ENCODE peak calls at places on chromosomes 13 and 19, in six cellular contexts. G, Z, W, O, F and P are unnamed samples.

GRCh38 chr19:31546561-31546960 is 197.3 kb upstream of the TSHZ3 start:
- DNase-seq in G (no peak), Z (no peak), W (no peak), O (no peak), F (no peak), P (no peak)

GRCh38 chr13:39144941-39145533 is 106.8 kb downstream of the NHLRC3 start:
- DNase-seq in G (peak), Z (peak), W (peak), O (peak), F (peak), P (peak)

GRCh38 chr19:2695288-2695866 is 7.1 kb downstream of the GNG7 start:
- DNase-seq in G (no peak), Z (no peak), W (no peak), O (peak), F (no peak), P (no peak)

GRCh38 chr13:21668665-21669599 is 1.9 kb upstream of the FGF9 start:
- DNase-seq in G (no peak), Z (peak), W (no peak), O (peak), F (no peak), P (peak)

GRCh38 chr13:27168086-27168485 is 3.5 kb downstream of the USP12 start:
- DNase-seq in G (no peak), Z (no peak), W (no peak), O (peak), F (peak), P (no peak)

GRCh38 chr19:29476528-29476927 is 49.3 kb upstream of the VSTM2B start:
- DNase-seq in G (no peak), Z (no peak), W (no peak), O (no peak), F (no peak), P (no peak)

GRCh38 chr19:33231511-33231910 is 5.9 kb upstream of the SLC7A10 start:
- DNase-seq in G (no peak), Z (no peak), W (no peak), O (no peak), F (peak), P (peak)

GRCh38 chr13:114143806-114144605 is 11.6 kb upstream of the RASA3 start:
- DNase-seq in G (no peak), Z (no peak), W (no peak), O (peak), F (peak), P (no peak)

GRCh38 chr19:18587561-18587960 is 1.0 kb upstream of the REX1BD start:
- DNase-seq in G (no peak), Z (no peak), W (no peak), O (no peak), F (no peak), P (no peak)

GRCh38 chr19:51292971-51293370 is 18.5 kb upstream of the IGLON5 start:
- DNase-seq in G (no peak), Z (no peak), W (no peak), O (peak), F (no peak), P (no peak)

GRCh38 chr19:18399008-18399407 is 1.6 kb upstream of the LRRC25 start:
- DNase-seq in G (no peak), Z (no peak), W (peak), O (peak), F (no peak), P (peak)

GRCh38 chr19:55654833-55655647 is at the start of gene U2AF2:
- DNase-seq in G (peak), Z (peak), W (peak), O (peak), F (peak), P (peak)

GRCh38 chr13:87058786-87059329 is 612.3 kb upstream of the SLITRK5 start:
- DNase-seq in G (no peak), Z (no peak), W (no peak), O (no peak), F (no peak), P (no peak)

GRCh38 chr19:45001087-45001739 is at the start of gene RELB:
- DNase-seq in G (peak), Z (peak), W (peak), O (peak), F (peak), P (peak)

GRCh38 chr19:18479964-18480723 is 41.7 kb downstream of the ELL start:
- DNase-seq in G (no peak), Z (no peak), W (no peak), O (peak), F (no peak), P (peak)

GRCh38 chr19:45130888-45131615 is 29.7 kb downstream of the NKPD1 start:
- DNase-seq in G (no peak), Z (no peak), W (peak), O (peak), F (no peak), P (peak)

GRCh38 chr13:47215741-47216140 is 318.9 kb upstream of the HTR2A start:
- DNase-seq in G (peak), Z (peak), W (peak), O (peak), F (no peak), P (peak)

GRCh38 chr19:14383898-14384669 is 2.8 kb downstream of the ADGRE5 start:
- DNase-seq in G (no peak), Z (peak), W (peak), O (peak), F (peak), P (no peak)

GRCh38 chr19:14385492-14385891 is 4.2 kb downstream of the ADGRE5 start:
- DNase-seq in G (no peak), Z (no peak), W (no peak), O (peak), F (no peak), P (no peak)

GRCh38 chr19:14378890-14379289 is 2.4 kb upstream of the ADGRE5 start:
- DNase-seq in G (no peak), Z (no peak), W (no peak), O (no peak), F (no peak), P (no peak)

GRCh38 chr19:14381689-14382474 is 638 bp downstream of the ADGRE5 start:
- DNase-seq in G (no peak), Z (peak), W (peak), O (peak), F (peak), P (peak)

GRCh38 chr19:14383556-14383897 is 2.3 kb downstream of the ADGRE5 start:
- DNase-seq in G (no peak), Z (no peak), W (peak), O (peak), F (peak), P (no peak)
- TF ChIP-seq CTCF in G (no peak), Z (no peak), W (no peak), O (no peak), F (no peak), P (peak)

GRCh38 chr13:93248627-93249047 is 22.0 kb downstream of the GPC6 start:
- DNase-seq in G (peak), Z (peak), W (peak), O (peak), F (no peak), P (peak)
- TF ChIP-seq CTCF in G (peak), Z (peak), W (peak), O (peak), F (no peak), P (no peak)

DNA sequence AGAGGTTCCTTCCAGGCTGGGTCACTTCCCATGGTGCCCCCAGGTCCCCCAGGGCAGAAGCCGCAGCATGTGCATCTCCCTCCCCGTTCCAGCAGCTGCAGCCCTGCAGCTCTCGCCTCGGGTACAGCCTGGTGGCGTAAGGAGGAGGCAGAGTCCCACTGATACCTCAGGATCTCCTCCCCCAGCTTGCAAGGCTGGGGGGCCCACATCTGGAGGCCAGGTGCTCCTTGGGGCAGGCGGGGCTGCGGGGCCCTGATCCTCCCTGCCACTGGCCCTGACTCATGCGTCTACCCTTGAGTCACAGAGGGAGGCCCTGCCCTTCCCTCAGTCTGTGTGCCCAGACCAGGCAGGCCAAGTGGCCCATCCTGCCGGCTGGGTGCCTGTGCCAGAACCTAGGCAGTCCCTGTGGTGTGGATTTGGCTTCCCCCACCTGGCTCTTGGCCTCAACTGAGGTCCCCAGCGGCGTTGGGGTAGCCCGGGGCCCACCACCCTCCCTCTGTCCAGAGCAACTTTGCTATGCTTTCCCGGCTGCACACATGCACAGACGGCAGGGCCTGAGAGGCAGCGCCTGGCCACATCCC is 12.8 kb downstream of the YIPF2 start:
- DNase-seq in G (no peak), Z (peak), W (peak), O (peak), F (peak), P (peak)
- TF ChIP-seq CTCF in G (no peak), Z (peak), W (no peak), O (no peak), F (no peak), P (peak)

DNA sequence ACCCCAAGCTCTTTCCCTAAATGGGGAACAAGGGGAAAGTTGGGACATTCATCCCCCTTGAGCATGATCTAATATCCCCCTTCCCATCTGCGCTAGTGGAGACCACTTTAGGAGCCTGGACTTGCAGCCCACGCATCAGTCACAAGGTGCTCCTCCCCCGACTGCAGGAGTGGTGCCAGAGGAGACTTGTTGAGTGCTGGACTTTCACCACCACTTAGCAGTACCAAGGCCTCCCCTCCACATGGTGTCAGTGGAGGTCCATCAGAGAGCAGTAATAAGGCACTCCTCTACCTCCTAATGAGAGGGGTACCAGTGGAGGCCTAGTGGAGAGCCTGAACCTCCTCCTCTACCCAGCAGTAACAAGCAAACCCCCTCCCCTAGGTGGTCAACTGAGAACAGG is 22.5 kb downstream of the CAB39L start:
- DNase-seq in G (no peak), Z (no peak), W (peak), O (no peak), F (peak), P (no peak)
- TF ChIP-seq CTCF in G (no peak), Z (peak), W (peak), O (no peak), F (peak), P (no peak)

GRCh38 chr19:992670-993055 is 7.6 kb upstream of the GRIN3B start:
- DNase-seq in G (no peak), Z (no peak), W (no peak), O (no peak), F (no peak), P (no peak)

GRCh38 chr19:993831-994393 is 6.3 kb upstream of the GRIN3B start:
- DNase-seq in G (no peak), Z (no peak), W (no peak), O (no peak), F (no peak), P (no peak)

GRCh38 chr19:994516-994915 is 5.7 kb upstream of the GRIN3B start:
- DNase-seq in G (no peak), Z (no peak), W (no peak), O (no peak), F (no peak), P (no peak)

GRCh38 chr19:991932-992669 is 8.0 kb downstream of the WDR18 start:
- DNase-seq in G (no peak), Z (no peak), W (no peak), O (no peak), F (no peak), P (no peak)

DNA sequence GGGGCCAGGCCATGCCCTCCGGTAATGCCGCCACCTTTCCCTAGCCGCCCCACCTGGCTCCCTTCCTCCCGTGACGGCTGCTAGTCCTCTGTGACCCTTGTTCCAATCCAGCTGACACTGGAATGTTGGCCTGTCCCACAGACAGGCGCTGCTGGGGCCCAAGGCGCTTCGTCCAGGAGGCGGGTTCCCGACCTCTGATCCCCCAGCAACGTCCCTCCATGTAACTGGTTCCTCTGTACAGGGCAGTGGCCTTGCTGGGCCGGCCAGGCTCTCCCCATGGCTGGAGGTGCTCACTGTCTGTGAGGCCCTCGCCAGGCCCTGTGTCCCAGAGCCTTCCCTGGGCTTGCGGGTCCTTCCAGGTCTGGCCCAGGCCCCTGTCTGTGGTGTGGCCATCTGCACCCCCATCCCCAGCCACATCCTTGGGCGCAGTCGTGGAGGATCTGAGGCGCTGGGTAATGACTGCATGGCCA is 6.8 kb upstream of the GRIN3B start:
- DNase-seq in G (no peak), Z (no peak), W (no peak), O (no peak), F (no peak), P (no peak)
- TF ChIP-seq CTCF in G (no peak), Z (no peak), W (no peak), O (no peak), F (no peak), P (no peak)

GRCh38 chr19:4976412-4977298 is 7.7 kb downstream of the KDM4B start:
- DNase-seq in G (peak), Z (no peak), W (peak), O (peak), F (peak), P (peak)
- TF ChIP-seq CTCF in G (peak), Z (peak), W (peak), O (peak), F (peak), P (peak)

DNA sequence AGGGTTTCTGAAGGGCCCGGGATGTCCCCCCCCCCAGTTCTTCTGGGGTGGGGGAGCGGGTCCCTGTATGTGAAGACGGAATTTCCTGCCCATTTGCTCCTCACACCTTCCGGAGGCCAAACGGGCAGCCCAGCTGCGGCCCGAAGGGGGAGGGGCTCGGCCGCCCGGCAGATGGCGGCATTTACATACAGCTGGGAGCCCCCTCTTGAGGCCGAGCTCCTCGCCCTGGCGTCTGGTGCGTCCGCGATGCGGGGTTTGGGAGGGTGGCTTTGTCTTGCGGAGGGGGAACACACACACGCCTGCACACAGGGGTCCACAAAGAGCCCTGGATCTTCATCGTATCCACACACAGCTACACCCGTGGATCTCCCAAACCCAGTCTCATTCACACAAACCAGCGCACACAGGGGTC is 891 bp upstream of the DLL3 start:
- DNase-seq in G (no peak), Z (no peak), W (peak), O (peak), F (peak), P (peak)
- TF ChIP-seq CTCF in G (peak), Z (peak), W (peak), O (peak), F (peak), P (peak)

GRCh38 chr13:110705826-110706569 is at the start of gene CARS2:
- DNase-seq in G (peak), Z (peak), W (peak), O (peak), F (peak), P (peak)
- TF ChIP-seq CTCF in G (no peak), Z (peak), W (no peak), O (no peak), F (no peak), P (no peak)

GRCh38 chr19:23822735-23823134 is 64.0 kb upstream of the ZNF681 start:
- DNase-seq in G (no peak), Z (no peak), W (peak), O (no peak), F (no peak), P (no peak)

GRCh38 chr19:23817519-23817918 is 58.8 kb upstream of the ZNF681 start:
- DNase-seq in G (no peak), Z (peak), W (peak), O (no peak), F (peak), P (peak)
- TF ChIP-seq CTCF in G (peak), Z (peak), W (peak), O (peak), F (peak), P (peak)

GRCh38 chr13:29740961-29741360 is 109.5 kb downstream of the UBL3 start:
- DNase-seq in G (no peak), Z (no peak), W (no peak), O (no peak), F (no peak), P (no peak)

GRCh38 chr13:29733069-29733700 is 117.2 kb downstream of the UBL3 start:
- DNase-seq in G (no peak), Z (no peak), W (no peak), O (no peak), F (peak), P (no peak)

DNA sequence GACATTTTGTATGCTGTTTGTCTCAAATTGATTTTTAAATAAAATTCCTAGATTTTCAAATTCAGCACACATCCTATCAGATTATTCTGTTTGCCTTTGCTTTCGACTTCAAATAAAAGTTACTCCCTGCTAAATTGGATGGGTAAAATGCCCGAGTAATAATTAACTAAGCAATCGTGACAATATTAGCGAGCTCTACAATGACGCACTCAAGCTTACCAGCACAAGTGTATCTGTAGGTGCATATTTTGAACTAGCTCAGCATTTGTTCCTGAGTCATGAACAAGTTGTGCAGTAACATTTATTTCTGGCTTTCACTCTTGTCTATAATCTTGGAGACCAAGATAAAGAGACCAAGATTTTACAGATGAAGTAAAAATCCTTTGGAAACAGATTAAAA is 113.4 kb downstream of the UBL3 start:
- DNase-seq in G (no peak), Z (no peak), W (no peak), O (no peak), F (no peak), P (no peak)
- TF ChIP-seq CTCF in G (no peak), Z (no peak), W (no peak), O (no peak), F (no peak), P (no peak)